ENCODE peak calls at places on chromosomes 5 and 9, in six cellular contexts. C is GM13976, L is lower leg skin, H is IMR-90, A is MM.1S, W is left ventricle myocardium inferior. T is an unnamed sample.

GRCh38 chr5:132369471-132370240 is at the start of gene SLC22A5:
- DNase-seq in A (peak), H (peak), W (peak), L (peak), C (peak), T (no peak)

GRCh38 chr9:117526674-117527073 is 111.8 kb upstream of the ASTN2 start:
- DNase-seq in A (no peak), W (no peak), H (no peak), C (no peak), L (no peak), T (no peak)

GRCh38 chr5:178785999-178786398 is 55.5 kb upstream of the ZNF354A start:
- DNase-seq in W (no peak), L (no peak), A (no peak), H (no peak), C (no peak), T (no peak)

GRCh38 chr5:56812110-56812509 is 3.2 kb upstream of the MAP3K1 start:
- DNase-seq in W (no peak), L (no peak), A (no peak), C (no peak), H (peak), T (no peak)

GRCh38 chr5:53472720-53473510 is 7.5 kb upstream of the FST start:
- DNase-seq in L (no peak), C (no peak), W (no peak), A (no peak), H (no peak), T (no peak)

GRCh38 chr9:129285979-129286772 is 108.1 kb upstream of the IER5L start:
- DNase-seq in W (no peak), L (peak), C (no peak), A (no peak), H (no peak), T (no peak)

GRCh38 chr5:126744842-126745241 is 32.1 kb upstream of the LMNB1 start:
- DNase-seq in A (no peak), C (no peak), W (no peak), H (no peak), L (no peak), T (no peak)

GRCh38 chr5:98201006-98201620 is 572.4 kb upstream of the RGMB start:
- DNase-seq in H (peak), C (no peak), A (no peak), W (no peak), L (no peak), T (no peak)

GRCh38 chr5:134073404-134073803 is 41.1 kb upstream of the TCF7 start:
- DNase-seq in H (peak), W (no peak), C (no peak), A (no peak), L (no peak), T (no peak)

GRCh38 chr9:26880262-26880661 is 12.3 kb downstream of the CAAP1 start:
- DNase-seq in C (no peak), W (no peak), L (no peak), H (no peak), A (no peak), T (no peak)

GRCh38 chr5:33806736-33807442 is 84.9 kb downstream of the ADAMTS12 start:
- DNase-seq in L (no peak), W (no peak), C (no peak), A (no peak), H (peak), T (no peak)

GRCh38 chr5:96595300-96596090 is 66.7 kb upstream of the CAST start:
- DNase-seq in C (peak), A (no peak), W (no peak), H (no peak), L (no peak), T (no peak)

GRCh38 chr9:129414377-129415021 is 206.4 kb downstream of the C9orf50 start:
- DNase-seq in W (peak), L (peak), A (no peak), C (no peak), H (peak), T (no peak)

GRCh38 chr5:59759600-59760357 is 133.7 kb downstream of the PDE4D start:
- DNase-seq in C (no peak), A (no peak), W (no peak), L (no peak), H (no peak), T (no peak)

GRCh38 chr9:111065414-111065813 is 27.1 kb upstream of the LPAR1 start:
- DNase-seq in H (no peak), L (no peak), A (no peak), W (no peak), C (peak), T (no peak)

GRCh38 chr9:116103976-116104820 is 49.4 kb upstream of the PAPPA start:
- DNase-seq in C (no peak), H (peak), W (no peak), A (no peak), L (no peak), T (no peak)

GRCh38 chr9:123525424-123525823 is 169.4 kb downstream of the CRB2 start:
- DNase-seq in L (no peak), W (no peak), H (no peak), A (no peak), C (no peak), T (no peak)

GRCh38 chr5:170638454-170639220 is 134.8 kb downstream of the KCNIP1 start:
- DNase-seq in A (peak), H (peak), C (peak), W (peak), L (peak), T (no peak)

GRCh38 chr5:131481569-131481968 is 153.5 kb downstream of the RAPGEF6 start:
- DNase-seq in W (no peak), C (no peak), L (no peak), H (peak), A (no peak), T (no peak)

GRCh38 chr9:114908104-114908621 is 22.2 kb downstream of the TNFSF8 start:
- DNase-seq in L (no peak), A (peak), C (no peak), W (no peak), H (peak), T (no peak)

GRCh38 chr9:124212381-124213050 is 45.2 kb upstream of the NEK6 start:
- DNase-seq in H (peak), A (no peak), W (no peak), L (peak), C (no peak), T (no peak)

GRCh38 chr5:104352954-104353353 is 790.4 kb upstream of the NUDT12 start:
- DNase-seq in L (no peak), A (no peak), W (no peak), C (no peak), H (no peak), T (no peak)

GRCh38 chr5:116652196-116652729 is 77.6 kb upstream of the SEMA6A start:
- DNase-seq in H (peak), C (peak), W (peak), L (peak), A (no peak), T (no peak)

GRCh38 chr9:113918697-113919390 is 42.7 kb downstream of the ZNF618 start:
- DNase-seq in L (no peak), A (no peak), C (no peak), H (no peak), W (no peak), T (no peak)

GRCh38 chr5:52947851-52948250 is 41.3 kb upstream of the ITGA2 start:
- DNase-seq in L (no peak), A (no peak), H (peak), C (no peak), W (no peak), T (no peak)

GRCh38 chr5:155512302-155512701 is 498.7 kb downstream of the KIF4B start:
- DNase-seq in C (no peak), W (no peak), A (no peak), H (no peak), L (no peak), T (no peak)

GRCh38 chr9:272251-273213 is 57.9 kb downstream of the DOCK8 start:
- DNase-seq in C (peak), H (no peak), A (peak), W (no peak), L (no peak), T (no peak)

GRCh38 chr5:756171-756570 is 28.4 kb downstream of the ZDHHC11B start:
- DNase-seq in W (peak), H (no peak), L (peak), C (no peak), A (no peak), T (no peak)

GRCh38 chr5:134576386-134577021 is 51.0 kb downstream of the JADE2 start:
- DNase-seq in L (no peak), C (no peak), A (no peak), H (no peak), W (no peak), T (no peak)

GRCh38 chr5:145841299-145841698 is 6.2 kb upstream of the PRELID2 start:
- DNase-seq in A (no peak), C (no peak), W (no peak), H (no peak), L (no peak), T (no peak)

GRCh38 chr5:145847499-145848497 is 12.7 kb upstream of the PRELID2 start:
- DNase-seq in L (no peak), H (peak), W (no peak), C (no peak), A (no peak), T (no peak)

GRCh38 chr5:145848854-145849253 is 13.7 kb upstream of the PRELID2 start:
- DNase-seq in A (no peak), W (no peak), L (no peak), H (peak), C (no peak), T (no peak)

GRCh38 chr5:145840458-145841132 is 5.5 kb upstream of the PRELID2 start:
- DNase-seq in A (no peak), C (no peak), H (no peak), L (no peak), W (no peak), T (no peak)

DNA sequence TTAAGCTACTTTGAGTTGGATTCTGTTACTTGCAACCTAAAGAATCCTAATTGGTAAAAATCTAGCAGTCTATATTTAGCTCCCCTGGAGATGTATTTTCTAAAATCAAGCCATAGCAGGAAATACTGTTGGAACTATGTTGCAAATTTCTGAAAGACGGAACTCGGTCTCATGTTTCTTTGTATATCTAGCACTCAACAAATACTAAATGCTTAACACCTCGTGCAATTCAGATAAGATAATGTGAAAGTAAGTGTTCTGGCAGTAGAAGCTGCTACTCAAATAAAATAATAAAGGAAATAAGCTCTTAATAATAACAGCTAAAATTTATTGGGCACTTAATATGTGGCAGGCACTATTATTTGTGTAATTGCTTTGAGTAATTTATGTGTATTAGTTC is 10.9 kb upstream of the PRELID2 start:
- DNase-seq in H (no peak), L (no peak), C (no peak), W (no peak), A (no peak), T (no peak)
- TF ChIP-seq CTCF in H (no peak), L (no peak), C (no peak), W (no peak), A (no peak), T (no peak)

GRCh38 chr5:141828162-141828561 is 50.0 kb downstream of the PCDH1 start:
- DNase-seq in C (no peak), L (no peak), A (no peak), H (no peak), W (no peak), T (no peak)

GRCh38 chr5:141825241-141825671 is 53.0 kb downstream of the PCDH1 start:
- DNase-seq in L (no peak), H (no peak), A (no peak), C (no peak), W (no peak), T (no peak)

GRCh38 chr5:141824717-141825116 is 53.5 kb downstream of the PCDH1 start:
- DNase-seq in W (no peak), A (no peak), L (no peak), H (no peak), C (no peak), T (no peak)

GRCh38 chr5:141826674-141827073 is 51.5 kb downstream of the PCDH1 start:
- DNase-seq in H (no peak), C (no peak), W (peak), L (no peak), A (no peak), T (no peak)

DNA sequence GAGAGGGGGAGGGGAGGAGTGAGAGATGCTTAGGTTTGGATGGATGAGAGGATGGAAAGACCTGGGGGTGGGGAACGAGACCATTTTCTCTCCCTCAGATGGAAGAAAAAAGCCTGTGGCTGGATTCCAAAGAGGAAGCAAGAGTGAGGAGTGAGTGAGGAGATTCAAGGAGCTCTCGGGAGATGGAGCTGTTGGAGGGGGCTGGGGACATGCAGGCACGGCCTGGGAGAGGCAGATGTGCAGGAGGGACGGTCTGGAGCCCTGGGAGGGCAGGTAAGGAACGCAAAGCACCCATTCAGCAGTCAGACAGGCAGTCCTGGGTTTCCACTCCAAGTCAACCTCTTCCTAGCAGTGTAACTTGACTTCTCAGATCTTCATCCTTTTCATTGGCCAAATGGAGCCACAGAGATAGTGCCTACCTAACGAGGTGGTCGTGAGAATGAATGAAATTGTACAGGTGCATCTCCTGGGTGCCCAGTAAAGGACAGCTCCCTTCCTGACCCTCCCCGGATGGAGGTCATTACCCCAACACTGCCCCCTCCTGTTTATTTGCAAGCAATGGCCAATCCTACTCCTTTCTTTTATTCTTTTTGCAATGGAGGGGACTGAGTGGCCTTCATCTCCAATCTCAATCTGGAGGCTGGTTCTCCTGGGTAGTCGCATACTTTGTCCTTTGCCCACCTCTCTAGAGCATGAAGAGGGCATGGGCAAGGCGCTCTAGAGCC is 52.2 kb downstream of the PCDH1 start:
- DNase-seq in C (peak), H (no peak), A (peak), W (no peak), L (no peak), T (no peak)
- TF ChIP-seq CTCF in C (peak), H (peak), A (peak), W (peak), L (no peak), T (no peak)

GRCh38 chr5:111063709-111064322 is 7.7 kb upstream of the TSLP start:
- DNase-seq in W (no peak), C (no peak), H (peak), A (peak), L (no peak), T (no peak)
- TF ChIP-seq CTCF in W (peak), C (peak), H (peak), A (peak), L (no peak), T (peak)

DNA sequence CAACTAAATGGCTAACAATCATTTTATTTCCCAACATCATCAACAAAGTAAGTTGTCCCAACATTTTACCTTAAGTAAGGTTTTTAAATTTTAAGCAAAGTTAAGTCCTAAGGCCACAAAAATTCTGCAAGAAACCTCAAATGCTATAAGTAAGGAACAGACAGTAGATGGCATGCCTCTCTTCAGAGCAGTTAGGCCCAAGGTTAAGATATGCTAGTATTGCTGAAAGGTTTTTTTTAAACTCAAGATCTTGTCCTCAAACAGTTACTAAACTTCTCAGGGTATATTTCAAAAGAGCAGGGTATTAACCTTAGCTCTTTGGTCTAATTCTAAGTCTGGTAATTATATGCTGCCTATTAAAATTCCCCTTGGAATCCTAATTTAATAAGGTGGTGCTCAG is 35.1 kb downstream of the PJA2 start:
- DNase-seq in L (no peak), A (no peak), H (no peak), C (no peak), W (no peak), T (no peak)
- TF ChIP-seq CTCF in L (no peak), A (no peak), H (no peak), C (no peak), W (no peak), T (no peak)

GRCh38 chr9:1922026-1922425 is 93.1 kb upstream of the SMARCA2 start:
- DNase-seq in C (no peak), L (no peak), A (no peak), H (no peak), W (no peak), T (no peak)
- TF ChIP-seq CTCF in C (no peak), L (no peak), A (no peak), H (no peak), W (no peak), T (no peak)

GRCh38 chr9:86082870-86083269 is 16.5 kb downstream of the GOLM1 start:
- DNase-seq in W (no peak), H (no peak), L (no peak), C (no peak), A (no peak), T (no peak)

GRCh38 chr9:86078731-86079130 is 20.6 kb downstream of the GOLM1 start:
- DNase-seq in L (no peak), W (no peak), C (no peak), H (no peak), A (no peak), T (no peak)

GRCh38 chr9:86079421-86080111 is 19.8 kb downstream of the GOLM1 start:
- DNase-seq in L (no peak), C (no peak), H (no peak), A (no peak), W (no peak), T (no peak)

GRCh38 chr9:86077286-86077685 is 22.1 kb downstream of the GOLM1 start:
- DNase-seq in L (no peak), H (no peak), A (no peak), C (no peak), W (no peak), T (no peak)

GRCh38 chr9:86080112-86080579 is 19.2 kb downstream of the GOLM1 start:
- DNase-seq in A (no peak), W (no peak), C (no peak), H (no peak), L (no peak), T (no peak)
- TF ChIP-seq CTCF in A (no peak), W (no peak), C (no peak), H (no peak), L (no peak), T (no peak)

GRCh38 chr5:55035480-55035879 is 11.4 kb downstream of the GZMK start:
- DNase-seq in H (no peak), A (no peak), L (no peak), W (no peak), C (no peak), T (no peak)

GRCh38 chr5:55037816-55038379 is 13.8 kb downstream of the GZMK start:
- DNase-seq in H (no peak), W (no peak), A (no peak), L (no peak), C (no peak), T (no peak)

GRCh38 chr5:55039843-55040242 is 15.8 kb downstream of the GZMK start:
- DNase-seq in W (no peak), L (no peak), C (no peak), A (no peak), H (no peak), T (no peak)

GRCh38 chr5:55036477-55036876 is 12.4 kb downstream of the GZMK start:
- DNase-seq in C (no peak), L (no peak), A (no peak), W (no peak), H (peak), T (no peak)

DNA sequence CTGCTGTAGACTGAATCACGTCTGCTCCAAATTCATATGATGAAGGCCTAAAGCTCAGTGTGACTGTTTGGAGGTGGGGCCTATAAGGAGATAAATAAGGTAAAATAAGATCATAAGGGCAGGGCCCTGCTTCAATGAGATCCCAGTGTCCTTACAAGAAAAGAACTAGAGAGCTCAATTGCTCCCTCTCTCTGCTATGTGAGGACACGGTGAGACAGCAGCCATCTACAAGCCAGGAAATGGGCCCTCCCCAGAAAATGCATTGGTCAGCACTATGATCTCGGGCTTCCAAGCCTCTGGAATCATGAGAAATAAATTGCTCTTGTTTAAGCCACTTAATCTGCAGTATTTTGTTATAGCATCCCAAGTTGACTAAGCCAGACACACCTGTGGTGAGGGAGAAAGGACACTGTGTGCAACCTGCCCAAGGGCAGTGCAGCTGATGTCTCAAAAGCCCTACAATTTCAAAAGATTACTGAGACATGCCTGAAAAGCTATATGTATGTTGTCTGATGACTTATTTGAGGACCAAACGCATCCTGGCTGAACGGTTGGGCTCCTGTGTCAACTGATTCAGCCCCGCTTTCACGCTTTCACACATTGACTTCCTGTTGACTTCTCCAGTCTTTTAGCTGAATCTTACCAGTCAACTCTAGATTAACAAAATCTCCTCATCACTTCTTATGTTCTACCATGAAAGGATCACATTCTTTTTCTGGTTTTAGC is 13.2 kb downstream of the GZMK start:
- DNase-seq in H (no peak), C (peak), A (no peak), L (no peak), W (no peak), T (no peak)
- TF ChIP-seq CTCF in H (peak), C (no peak), A (no peak), L (no peak), W (no peak), T (no peak)